ENCODE peak calls at places on chromosomes 13 and 19, in ten cellular contexts. One of them, this sample, is unnamed.
A peak's percentile ranks its signal among the peaks of the same experiment; 100 is the strongest.

GRCh38 chr13:91719033-91719432 is 320.6 kb downstream of the GPC5 start:
- DNase-seq in cardiac muscle cell: no peak
- DNase-seq in SK-N-SH: no peak
- DNase-seq in stimulated activated naive CD4-positive, alpha-beta T cell treated with Interleukin-2 at 50 U/mL for 16 hours: no peak
- DNase-seq in SHP77: peak; percentile 28
- DNase-seq in M059J: no peak
- DNase-seq in NCI-H774: no peak
- DNase-seq in fibroblast of pulmonary artery: peak; percentile 5
- DNase-seq in dorsolateral prefrontal cortex: no peak
- DNase-seq in H9: no peak
- DNase-seq in this sample: no peak

GRCh38 chr13:26685606-26686005 is 75.0 kb downstream of the GPR12 start:
- DNase-seq in SHP77: no peak
- DNase-seq in H9: no peak
- DNase-seq in fibroblast of pulmonary artery: no peak
- DNase-seq in cardiac muscle cell: no peak
- DNase-seq in SK-N-SH: no peak
- DNase-seq in stimulated activated naive CD4-positive, alpha-beta T cell treated with Interleukin-2 at 50 U/mL for 16 hours: no peak
- DNase-seq in dorsolateral prefrontal cortex: no peak
- DNase-seq in M059J: no peak
- DNase-seq in NCI-H774: no peak
- DNase-seq in this sample: no peak

GRCh38 chr13:106799731-106800335 is 231.9 kb upstream of the ARGLU1 start:
- DNase-seq in fibroblast of pulmonary artery: no peak
- DNase-seq in NCI-H774: no peak
- DNase-seq in stimulated activated naive CD4-positive, alpha-beta T cell treated with Interleukin-2 at 50 U/mL for 16 hours: no peak
- DNase-seq in cardiac muscle cell: no peak
- DNase-seq in H9: no peak
- DNase-seq in dorsolateral prefrontal cortex: no peak
- DNase-seq in SK-N-SH: no peak
- DNase-seq in SHP77: no peak
- DNase-seq in M059J: no peak
- DNase-seq in this sample: no peak

GRCh38 chr13:54750521-54750920 is 1721.9 kb downstream of the OLFM4 start:
- DNase-seq in fibroblast of pulmonary artery: no peak
- DNase-seq in SK-N-SH: no peak
- DNase-seq in dorsolateral prefrontal cortex: no peak
- DNase-seq in M059J: no peak
- DNase-seq in cardiac muscle cell: peak; percentile 6
- DNase-seq in H9: no peak
- DNase-seq in NCI-H774: no peak
- DNase-seq in SHP77: peak; percentile 4
- DNase-seq in stimulated activated naive CD4-positive, alpha-beta T cell treated with Interleukin-2 at 50 U/mL for 16 hours: no peak
- DNase-seq in this sample: no peak

GRCh38 chr13:113566227-113566561 is 18.4 kb upstream of the TFDP1 start:
- DNase-seq in H9: no peak
- DNase-seq in fibroblast of pulmonary artery: no peak
- DNase-seq in stimulated activated naive CD4-positive, alpha-beta T cell treated with Interleukin-2 at 50 U/mL for 16 hours: no peak
- DNase-seq in cardiac muscle cell: no peak
- DNase-seq in dorsolateral prefrontal cortex: no peak
- DNase-seq in M059J: no peak
- DNase-seq in SHP77: no peak
- DNase-seq in NCI-H774: no peak
- DNase-seq in SK-N-SH: no peak
- DNase-seq in this sample: no peak

GRCh38 chr13:104114111-104114510 is 1047.9 kb upstream of the SLC10A2 start:
- DNase-seq in H9: no peak
- DNase-seq in cardiac muscle cell: no peak
- DNase-seq in fibroblast of pulmonary artery: peak; percentile 73
- DNase-seq in NCI-H774: no peak
- DNase-seq in SHP77: no peak
- DNase-seq in stimulated activated naive CD4-positive, alpha-beta T cell treated with Interleukin-2 at 50 U/mL for 16 hours: no peak
- DNase-seq in M059J: no peak
- DNase-seq in SK-N-SH: no peak
- DNase-seq in dorsolateral prefrontal cortex: no peak
- DNase-seq in this sample: no peak

GRCh38 chr13:95754069-95754468 is 77.1 kb downstream of the DNAJC3 start:
- DNase-seq in cardiac muscle cell: no peak
- DNase-seq in NCI-H774: no peak
- DNase-seq in dorsolateral prefrontal cortex: no peak
- DNase-seq in SK-N-SH: no peak
- DNase-seq in stimulated activated naive CD4-positive, alpha-beta T cell treated with Interleukin-2 at 50 U/mL for 16 hours: no peak
- DNase-seq in SHP77: no peak
- DNase-seq in H9: no peak
- DNase-seq in fibroblast of pulmonary artery: no peak
- DNase-seq in M059J: no peak
- DNase-seq in this sample: no peak

GRCh38 chr19:44808463-44809371 is at the start of gene BCAM:
- DNase-seq in H9: peak; percentile 81
- DNase-seq in dorsolateral prefrontal cortex: peak; percentile 64
- DNase-seq in fibroblast of pulmonary artery: peak; percentile 67
- DNase-seq in M059J: peak; percentile 70
- DNase-seq in SK-N-SH: peak; percentile 97
- DNase-seq in NCI-H774: peak; percentile 55
- DNase-seq in cardiac muscle cell: peak; percentile 93
- DNase-seq in stimulated activated naive CD4-positive, alpha-beta T cell treated with Interleukin-2 at 50 U/mL for 16 hours: peak; percentile 8
- DNase-seq in SHP77: no peak
- DNase-seq in this sample: no peak

This sample was measured in Karpas-422.